ENCODE peak calls at places on chromosomes 6 and 20, in ten cellular contexts. A is cardiac muscle cell, E is fibroblast of lung, F is spleen, X is H1, G is kidney, J is psoas muscle, L is substantia nigra, Z is aorta, C is small intestine. O is an unnamed sample.

GRCh38 chr6:73131706-73132105 is 93.6 kb downstream of the KHDC1L start:
- DNase-seq in F (no peak), X (no peak), L (no peak), A (peak; percentile 30), E (peak; percentile 14), G (no peak), Z (no peak), C (no peak), J (no peak), O (no peak)

GRCh38 chr20:5090191-5090590 is 29.6 kb downstream of the PCNA start:
- DNase-seq in G (peak; percentile 15), F (peak; percentile 81), E (no peak), J (no peak), X (no peak), A (no peak), L (no peak), C (no peak), Z (peak; percentile 53), O (no peak)

GRCh38 chr20:11891081-11891826 is 26.4 kb upstream of the BTBD3 start:
- DNase-seq in E (peak; percentile 49), F (peak; percentile 81), J (peak; percentile 68), G (peak; percentile 87), L (peak; percentile 41), X (peak; percentile 59), C (peak; percentile 45), A (peak; percentile 84), Z (peak; percentile 64), O (peak; percentile 81)

GRCh38 chr6:136553166-136553787 is 3.1 kb upstream of the MAP7 start:
- DNase-seq in C (peak; percentile 88), L (no peak), F (no peak), E (no peak), Z (no peak), X (no peak), G (no peak), A (no peak), J (no peak), O (no peak)

GRCh38 chr20:50635676-50636600 is 55.4 kb downstream of the RIPOR3 start:
- DNase-seq in C (peak; percentile 53), J (peak; percentile 68), F (peak; percentile 84), L (no peak), X (peak; percentile 99), E (peak; percentile 36), A (peak; percentile 88), Z (peak; percentile 61), G (peak; percentile 85), O (peak; percentile 90)

GRCh38 chr6:38973178-38974057 is 75.2 kb upstream of the GLP1R start:
- DNase-seq in A (peak; percentile 57), L (no peak), E (peak; percentile 67), X (no peak), J (no peak), Z (no peak), F (no peak), C (peak; percentile 66), G (no peak), O (peak; percentile 75)

GRCh38 chr6:43970913-43971775 is 156.1 kb downstream of the MRPL14 start:
- DNase-seq in A (no peak), G (no peak), J (no peak), X (peak; percentile 36), L (no peak), E (peak; percentile 23), F (no peak), Z (no peak), C (peak; percentile 71), O (no peak)

GRCh38 chr6:169786349-169786748 is 34.9 kb downstream of the ERMARD start:
- DNase-seq in J (no peak), E (no peak), X (peak; percentile 38), L (no peak), G (no peak), F (no peak), C (no peak), A (no peak), Z (no peak), O (no peak)

GRCh38 chr6:16236648-16237199 is 1.7 kb upstream of the GMPR start:
- DNase-seq in L (no peak), F (peak; percentile 21), E (peak; percentile 69), C (peak; percentile 69), G (no peak), X (no peak), J (no peak), Z (no peak), A (no peak), O (no peak)

GRCh38 chr6:72580281-72580940 is 41.5 kb upstream of the KCNQ5 start:
- DNase-seq in J (no peak), C (no peak), Z (no peak), A (peak; percentile 49), E (peak; percentile 85), F (no peak), L (peak; percentile 5), G (no peak), X (no peak), O (peak; percentile 52)

GRCh38 chr6:33204415-33205171 is at the start of gene HSD17B8:
- DNase-seq in G (peak; percentile 98), E (peak; percentile 86), X (peak; percentile 98), J (peak; percentile 96), C (peak; percentile 94), L (peak; percentile 82), A (peak; percentile 97), F (peak; percentile 98), Z (peak; percentile 96), O (peak; percentile 97)

GRCh38 chr20:44204156-44204831 is 6.3 kb downstream of the OSER1 start:
- DNase-seq in F (no peak), E (peak; percentile 97), J (no peak), X (no peak), A (no peak), L (no peak), C (peak; percentile 57), Z (no peak), G (no peak), O (peak; percentile 42)

GRCh38 chr20:44204832-44205215 is 5.7 kb downstream of the OSER1 start:
- DNase-seq in C (no peak), F (no peak), L (no peak), J (no peak), G (no peak), Z (no peak), X (no peak), A (no peak), E (no peak), O (no peak)

GRCh38 chr20:44200983-44201382 is 9.6 kb downstream of the OSER1 start:
- DNase-seq in F (no peak), A (no peak), Z (no peak), X (no peak), E (no peak), J (no peak), L (no peak), C (no peak), G (no peak), O (no peak)

GRCh38 chr20:44200371-44200770 is 10.2 kb downstream of the OSER1 start:
- DNase-seq in J (no peak), F (no peak), G (no peak), C (no peak), A (no peak), E (peak; percentile 21), L (no peak), Z (no peak), X (no peak), O (no peak)

GRCh38 chr20:44203161-44203560 is 7.4 kb downstream of the OSER1 start:
- DNase-seq in C (no peak), A (peak; percentile 62), J (no peak), G (no peak), E (peak; percentile 63), L (no peak), X (no peak), F (no peak), Z (no peak), O (no peak)
- H3K27ac ChIP-seq in C (no peak overlapping the region), A (peak overlapping the region; percentile 61), J (peak overlapping the region; percentile 92), G (no peak overlapping the region), E (peak overlapping the region; percentile 34), L (no peak overlapping the region), X (no peak overlapping the region), F (no peak overlapping the region), Z (no peak overlapping the region), O (no peak overlapping the region)

GRCh38 chr6:27478706-27479318 is 5.9 kb upstream of the ZNF184 start:
- DNase-seq in Z (peak; percentile 92), F (peak; percentile 92), L (peak; percentile 77), E (peak; percentile 89), G (peak; percentile 94), X (peak; percentile 92), J (peak; percentile 86), A (peak; percentile 76), C (peak; percentile 84), O (peak; percentile 91)
- H3K27ac ChIP-seq in Z (peak overlapping the region; percentile 100), F (peak overlapping the region; percentile 97), L (peak overlapping the region; percentile 85), E (peak overlapping the region; percentile 98), G (peak overlapping the region; percentile 84), X (no peak overlapping the region), J (peak overlapping the region; percentile 82), A (peak overlapping the region; percentile 77), C (peak overlapping the region; percentile 100), O (peak overlapping the region; percentile 97)

GRCh38 chr6:24520929-24521546 is 26.3 kb downstream of the ALDH5A1 start:
- DNase-seq in X (peak; percentile 70), G (no peak), Z (peak; percentile 68), J (peak; percentile 33), A (peak; percentile 63), C (peak; percentile 47), E (no peak), L (peak; percentile 0), F (peak; percentile 82), O (peak; percentile 69)

GRCh38 chr6:24522090-24522820 is 27.5 kb downstream of the ALDH5A1 start:
- DNase-seq in X (no peak), F (no peak), J (no peak), C (no peak), A (no peak), E (peak; percentile 64), L (no peak), G (no peak), Z (no peak), O (no peak)

GRCh38 chr6:24522821-24523175 is 28.0 kb downstream of the ALDH5A1 start:
- DNase-seq in J (no peak), A (no peak), F (no peak), Z (no peak), E (no peak), C (no peak), X (no peak), L (no peak), G (no peak), O (no peak)

GRCh38 chr6:24524801-24525200 is 30.0 kb downstream of the ALDH5A1 start:
- DNase-seq in L (no peak), Z (no peak), F (no peak), G (no peak), E (peak; percentile 47), J (no peak), X (no peak), C (peak; percentile 24), A (peak; percentile 58), O (peak; percentile 56)

DNA sequence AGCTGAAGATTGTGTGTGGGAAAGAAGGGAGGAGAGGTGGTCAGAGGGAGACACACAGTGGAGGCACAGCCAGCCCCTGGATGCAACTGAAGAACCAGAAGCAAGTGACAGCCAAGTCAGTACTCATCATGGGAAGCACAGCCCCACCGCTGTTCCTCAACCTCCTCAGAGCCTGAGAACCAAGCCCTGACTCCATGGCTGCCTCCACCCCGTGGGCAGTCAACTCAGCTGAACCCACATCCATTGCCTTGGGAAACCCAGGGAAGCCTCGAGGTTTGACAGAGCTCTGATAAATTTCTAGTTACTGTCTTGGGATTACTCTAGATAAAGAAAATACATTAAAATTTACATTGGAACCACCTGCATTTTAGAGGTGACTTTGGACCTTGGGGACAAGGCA is 29.6 kb downstream of the ALDH5A1 start:
- DNase-seq in L (no peak), J (no peak), A (no peak), F (no peak), Z (no peak), E (no peak), C (no peak), X (no peak), G (no peak), O (no peak)
- H3K27ac ChIP-seq in L (no peak overlapping the region), J (no peak overlapping the region), A (no peak overlapping the region), F (no peak overlapping the region), Z (no peak overlapping the region), E (no peak overlapping the region), C (no peak overlapping the region), X (no peak overlapping the region), G (no peak overlapping the region), O (no peak overlapping the region)

GRCh38 chr20:2749951-2750342 is 50.5 kb downstream of the CPXM1 start:
- DNase-seq in C (peak; percentile 57), X (peak; percentile 65), A (no peak), L (no peak), F (no peak), J (no peak), E (no peak), Z (no peak), G (no peak), O (no peak)
- H3K27ac ChIP-seq in C (no peak overlapping the region), X (no peak overlapping the region), A (no peak overlapping the region), L (no peak overlapping the region), F (no peak overlapping the region), J (no peak overlapping the region), E (no peak overlapping the region), Z (no peak overlapping the region), G (no peak overlapping the region), O (no peak overlapping the region)

O was measured in hepatocyte.